ENCODE peak calls at places on chromosomes 5 and 9, in seven cellular contexts. One of them, this sample, is unnamed.
A peak's percentile ranks its signal among the peaks of the same experiment; 100 is the strongest.

GRCh38 chr5:101904736-101905135 is 391.3 kb downstream of the SLCO4C1 start:
- DNase-seq in ureter: no peak
- DNase-seq in GM20000: no peak
- DNase-seq in progenitor cell of endocrine pancreas: no peak
- DNase-seq in AG10803: no peak
- DNase-seq in sigmoid colon: no peak
- DNase-seq in activated T-cell treated with anti-CD3 and anti-CD28 coated beads for 1 hour: no peak
- DNase-seq in this sample: no peak

GRCh38 chr5:36521838-36522745 is 84.3 kb upstream of the SLC1A3 start:
- DNase-seq in activated T-cell treated with anti-CD3 and anti-CD28 coated beads for 1 hour: no peak
- DNase-seq in sigmoid colon: no peak
- DNase-seq in GM20000: no peak
- DNase-seq in progenitor cell of endocrine pancreas: no peak
- DNase-seq in AG10803: no peak
- DNase-seq in ureter: no peak
- DNase-seq in this sample: no peak

GRCh38 chr5:9582406-9582805 is 36.5 kb upstream of the SEMA5A start:
- DNase-seq in ureter: no peak
- DNase-seq in GM20000: no peak
- DNase-seq in AG10803: peak; percentile 16
- DNase-seq in sigmoid colon: no peak
- DNase-seq in progenitor cell of endocrine pancreas: no peak
- DNase-seq in activated T-cell treated with anti-CD3 and anti-CD28 coated beads for 1 hour: no peak
- DNase-seq in this sample: no peak

GRCh38 chr5:92505145-92505544 is 1075.9 kb downstream of the NR2F1-AS1 start:
- DNase-seq in GM20000: no peak
- DNase-seq in progenitor cell of endocrine pancreas: no peak
- DNase-seq in ureter: no peak
- DNase-seq in AG10803: peak; percentile 11
- DNase-seq in sigmoid colon: no peak
- DNase-seq in activated T-cell treated with anti-CD3 and anti-CD28 coated beads for 1 hour: no peak
- DNase-seq in this sample: no peak

GRCh38 chr5:141084487-141084989 is 9.9 kb upstream of the PCDHB2 start:
- DNase-seq in activated T-cell treated with anti-CD3 and anti-CD28 coated beads for 1 hour: peak; percentile 5
- DNase-seq in AG10803: peak; percentile 56
- DNase-seq in ureter: peak; percentile 49
- DNase-seq in progenitor cell of endocrine pancreas: no peak
- DNase-seq in GM20000: no peak
- DNase-seq in sigmoid colon: no peak
- DNase-seq in this sample: no peak

GRCh38 chr9:124390812-124391658 is 24.2 kb downstream of the PSMB7 start:
- DNase-seq in progenitor cell of endocrine pancreas: no peak
- DNase-seq in sigmoid colon: no peak
- DNase-seq in GM20000: no peak
- DNase-seq in AG10803: peak; percentile 62
- DNase-seq in ureter: no peak
- DNase-seq in activated T-cell treated with anti-CD3 and anti-CD28 coated beads for 1 hour: no peak
- DNase-seq in this sample: no peak

GRCh38 chr5:144237851-144238250 is 67.2 kb downstream of the KCTD16 start:
- DNase-seq in progenitor cell of endocrine pancreas: no peak
- DNase-seq in sigmoid colon: no peak
- DNase-seq in ureter: no peak
- DNase-seq in GM20000: no peak
- DNase-seq in activated T-cell treated with anti-CD3 and anti-CD28 coated beads for 1 hour: no peak
- DNase-seq in AG10803: peak; percentile 42
- DNase-seq in this sample: no peak

GRCh38 chr9:7185612-7186011 is 427.8 kb downstream of the KDM4C start:
- DNase-seq in progenitor cell of endocrine pancreas: no peak
- DNase-seq in activated T-cell treated with anti-CD3 and anti-CD28 coated beads for 1 hour: no peak
- DNase-seq in AG10803: peak; percentile 89
- DNase-seq in sigmoid colon: no peak
- DNase-seq in GM20000: no peak
- DNase-seq in ureter: no peak
- DNase-seq in this sample: no peak

GRCh38 chr5:6377121-6377520 is 1.2 kb downstream of the MED10 start:
- DNase-seq in progenitor cell of endocrine pancreas: no peak
- DNase-seq in GM20000: no peak
- DNase-seq in activated T-cell treated with anti-CD3 and anti-CD28 coated beads for 1 hour: no peak
- DNase-seq in AG10803: peak; percentile 44
- DNase-seq in sigmoid colon: no peak
- DNase-seq in ureter: peak; percentile 14
- DNase-seq in this sample: no peak

GRCh38 chr9:137077010-137077747 is at the start of gene UAP1L1:
- DNase-seq in GM20000: peak; percentile 92
- DNase-seq in activated T-cell treated with anti-CD3 and anti-CD28 coated beads for 1 hour: no peak
- DNase-seq in sigmoid colon: peak; percentile 91
- DNase-seq in ureter: peak; percentile 80
- DNase-seq in AG10803: peak; percentile 60
- DNase-seq in progenitor cell of endocrine pancreas: no peak
- DNase-seq in this sample: peak; percentile 79

GRCh38 chr5:93604119-93604963 is 21.3 kb downstream of the NR2F1 start:
- DNase-seq in AG10803: peak; percentile 47
- DNase-seq in GM20000: no peak
- DNase-seq in ureter: no peak
- DNase-seq in activated T-cell treated with anti-CD3 and anti-CD28 coated beads for 1 hour: no peak
- DNase-seq in sigmoid colon: peak; percentile 71
- DNase-seq in progenitor cell of endocrine pancreas: no peak
- DNase-seq in this sample: no peak